ENCODE peak calls at places on chromosomes 3 and 15, in five cellular contexts. V is thoracic aorta, W is NT2/D1, R is cardiac muscle cell, Y is mesendoderm. F is an unnamed sample.

GRCh38 chr15:44550256-44550655 is 13.3 kb downstream of the EIF3J start:
- DNase-seq in V (no peak), W (no peak), R (no peak), Y (no peak), F (peak; percentile 62)

GRCh38 chr3:54988302-54989022 is 60.6 kb upstream of the LRTM1 start:
- DNase-seq in V (no peak), W (no peak), R (peak; percentile 72), Y (no peak), F (no peak)

GRCh38 chr15:73464602-73465001 is 21.6 kb downstream of the REC114 start:
- DNase-seq in V (no peak), W (no peak), R (no peak), Y (peak; percentile 57), F (peak; percentile 17)

GRCh38 chr15:88108991-88109390 is 147.5 kb downstream of the NTRK3 start:
- DNase-seq in V (no peak), W (no peak), R (no peak), Y (no peak), F (no peak)

GRCh38 chr3:32818431-32819085 is 761 bp downstream of the TRIM71 start:
- DNase-seq in V (no peak), W (no peak), R (peak; percentile 50), Y (no peak), F (no peak)

GRCh38 chr3:122800838-122801237 is 6.0 kb downstream of the SLC49A4 start:
- DNase-seq in V (no peak), W (no peak), R (no peak), Y (no peak), F (no peak)

GRCh38 chr3:14920536-14920935 is 26.8 kb upstream of the NR2C2 start:
- DNase-seq in V (no peak), W (no peak), R (no peak), Y (no peak), F (no peak)

GRCh38 chr3:133293397-133294107 is 106.3 kb upstream of the BFSP2 start:
- DNase-seq in V (no peak), W (no peak), R (no peak), Y (no peak), F (no peak)

GRCh38 chr3:28247286-28247685 is 5.9 kb downstream of the CMC1 start:
- DNase-seq in V (no peak), W (no peak), R (no peak), Y (no peak), F (no peak)

GRCh38 chr3:115831864-115832263 is 208.6 kb downstream of the GAP43 start:
- DNase-seq in V (no peak), W (no peak), R (no peak), Y (no peak), F (no peak)

GRCh38 chr3:32419766-32420137 is 28.1 kb downstream of the CMTM7 start:
- DNase-seq in V (no peak), W (no peak), R (no peak), Y (no peak), F (peak; percentile 52)

GRCh38 chr3:24480497-24480896 is 14.2 kb downstream of the THRB start:
- DNase-seq in V (no peak), W (no peak), R (no peak), Y (no peak), F (no peak)

GRCh38 chr3:33430571-33430970 is 9.6 kb downstream of the UBP1 start:
- DNase-seq in V (no peak), W (no peak), R (peak; percentile 7), Y (peak; percentile 36), F (no peak)

GRCh38 chr3:1752205-1752604 is 346.5 kb upstream of the CNTN4 start:
- DNase-seq in V (no peak), W (no peak), R (no peak), Y (no peak), F (no peak)

GRCh38 chr3:71016141-71016845 is 567.2 kb downstream of the FOXP1 start:
- DNase-seq in V (no peak), W (no peak), R (no peak), Y (no peak), F (no peak)

GRCh38 chr15:96300808-96301207 is 29.7 kb upstream of the NR2F2 start:
- DNase-seq in V (no peak), W (no peak), R (no peak), Y (no peak), F (no peak)

GRCh38 chr3:167885277-167885676 is 149.8 kb downstream of the SERPINI1 start:
- DNase-seq in V (no peak), W (no peak), R (no peak), Y (peak; percentile 80), F (no peak)

GRCh38 chr15:66249623-66250174 is 3.9 kb downstream of the MEGF11 start:
- DNase-seq in V (no peak), W (no peak), R (no peak), Y (no peak), F (no peak)

GRCh38 chr15:33242669-33243191 is 48.2 kb upstream of the FMN1 start:
- DNase-seq in V (no peak), W (no peak), R (peak; percentile 37), Y (peak; percentile 90), F (peak; percentile 62)

GRCh38 chr3:64084640-64085039 is 61.3 kb upstream of the PSMD6 start:
- DNase-seq in V (no peak), W (no peak), R (no peak), Y (peak; percentile 61), F (peak; percentile 84)

GRCh38 chr15:99717129-99718024 is 15.9 kb downstream of the LYSMD4 start:
- DNase-seq in V (no peak), W (no peak), R (peak; percentile 35), Y (no peak), F (no peak)

GRCh38 chr3:65563844-65564243 is 474.9 kb downstream of the MAGI1 start:
- DNase-seq in V (no peak), W (no peak), R (no peak), Y (peak; percentile 47), F (no peak)

GRCh38 chr3:41507336-41508062 is 308.2 kb downstream of the CTNNB1 start:
- DNase-seq in V (no peak), W (no peak), R (no peak), Y (no peak), F (no peak)

GRCh38 chr3:98777801-98778220 is 14.7 kb downstream of the ST3GAL6 start:
- DNase-seq in V (no peak), W (no peak), R (no peak), Y (no peak), F (peak; percentile 40)

GRCh38 chr3:98778383-98778782 is 15.2 kb downstream of the ST3GAL6 start:
- DNase-seq in V (no peak), W (no peak), R (no peak), Y (no peak), F (no peak)

GRCh38 chr3:98778852-98779379 is 15.8 kb downstream of the ST3GAL6 start:
- DNase-seq in V (no peak), W (no peak), R (no peak), Y (no peak), F (no peak)

GRCh38 chr3:98779936-98780335 is 16.8 kb downstream of the ST3GAL6 start:
- DNase-seq in V (no peak), W (no peak), R (no peak), Y (no peak), F (no peak)

DNA sequence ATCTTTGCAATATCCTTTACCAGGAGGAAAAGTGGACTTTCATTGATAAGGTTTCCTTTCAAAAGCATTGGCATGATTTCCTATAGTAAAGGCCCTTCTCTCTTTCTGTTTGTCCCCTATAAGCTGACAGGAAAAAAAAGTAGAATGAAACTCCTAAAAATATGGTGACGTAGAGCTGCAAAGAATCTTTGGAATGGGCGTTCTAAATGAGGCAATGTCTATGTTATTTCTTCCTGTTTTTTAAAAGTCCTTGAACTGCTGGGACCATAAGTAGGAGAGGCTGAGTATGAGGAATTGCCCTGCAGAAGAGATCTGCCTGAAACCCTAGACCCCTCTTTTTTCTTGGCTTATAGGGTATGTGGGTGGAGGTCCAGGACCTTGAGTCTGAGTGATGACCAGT is 17.2 kb downstream of the ST3GAL6 start:
- DNase-seq in V (no peak), W (no peak), R (no peak), Y (peak; percentile 16), F (no peak)
- H3K4me1 ChIP-seq in V (peaks cover 52% of the 10 kb centered on the region), W (no peaks in the 10 kb centered on the region), R (peaks cover 6% of the 10 kb centered on the region), Y (no peaks in the 10 kb centered on the region), F (peaks cover 14% of the 10 kb centered on the region)

GRCh38 chr3:156535798-156536197 is 19.1 kb downstream of the SSR3 start:
- DNase-seq in V (no peak), W (no peak), R (no peak), Y (no peak), F (no peak)
- H3K4me1 ChIP-seq in V (peaks cover 2% of the 10 kb centered on the region), W (peaks cover 9% of the 10 kb centered on the region), R (peaks cover 14% of the 10 kb centered on the region), Y (no peaks in the 10 kb centered on the region), F (peaks cover 28% of the 10 kb centered on the region)

GRCh38 chr3:111867889-111868426 is 8.9 kb downstream of the PHLDB2 start:
- DNase-seq in V (no peak), W (no peak), R (no peak), Y (no peak), F (no peak)
- H3K4me1 ChIP-seq in V (peaks cover 41% of the 10 kb centered on the region), W (no peaks in the 10 kb centered on the region), R (peaks cover 44% of the 10 kb centered on the region), Y (peaks cover 24% of the 10 kb centered on the region), F (peaks cover 52% of the 10 kb centered on the region)

GRCh38 chr3:48738144-48738536 is 21.1 kb upstream of the IP6K2 start:
- DNase-seq in V (no peak), W (no peak), R (no peak), Y (no peak), F (no peak)
- H3K4me1 ChIP-seq in V (peaks cover 5% of the 10 kb centered on the region), W (peaks cover 9% of the 10 kb centered on the region), R (no peaks in the 10 kb centered on the region), Y (no peaks in the 10 kb centered on the region), F (peaks cover 12% of the 10 kb centered on the region)

GRCh38 chr15:70698991-70699390 is 64.4 kb downstream of the UACA start:
- DNase-seq in V (no peak), W (no peak), R (no peak), Y (no peak), F (no peak)
- H3K4me1 ChIP-seq in V (peaks cover 45% of the 10 kb centered on the region), W (no peaks in the 10 kb centered on the region), R (peaks cover 58% of the 10 kb centered on the region), Y (peaks cover 15% of the 10 kb centered on the region), F (peaks cover 53% of the 10 kb centered on the region)